ENCODE peak calls at places on chromosomes 11 and 22, in five cellular contexts. One of them, this sample, is unnamed.

GRCh38 chr11:120302001-120302805 is 22.9 kb upstream of the TLCD5 start:
- DNase-seq in esophagus squamous epithelium: no peak
- DNase-seq in IMR-90: no peak
- DNase-seq in K562: no peak
- DNase-seq in aorta: no peak
- DNase-seq in this sample: no peak

GRCh38 chr11:34631297-34631696 is 10.4 kb downstream of the EHF start:
- DNase-seq in aorta: no peak
- DNase-seq in K562: no peak
- DNase-seq in IMR-90: no peak
- DNase-seq in esophagus squamous epithelium: no peak
- DNase-seq in this sample: no peak

GRCh38 chr11:73401217-73401923 is 25.2 kb downstream of the RELT start:
- DNase-seq in K562: no peak
- DNase-seq in esophagus squamous epithelium: no peak
- DNase-seq in aorta: no peak
- DNase-seq in IMR-90: no peak
- DNase-seq in this sample: no peak

GRCh38 chr11:61828379-61828628 is 204 bp downstream of the FADS2 start:
- DNase-seq in K562: no peak
- DNase-seq in IMR-90: no peak
- DNase-seq in aorta: no peak
- DNase-seq in esophagus squamous epithelium: no peak
- DNase-seq in this sample: no peak

GRCh38 chr11:100687032-100687629 is at the start of gene ARHGAP42:
- DNase-seq in K562: peak; percentile 70
- DNase-seq in aorta: peak; percentile 71
- DNase-seq in esophagus squamous epithelium: no peak
- DNase-seq in IMR-90: peak; percentile 48
- DNase-seq in this sample: no peak

GRCh38 chr11:45573728-45574127 is 91.7 kb downstream of the CHST1 start:
- DNase-seq in IMR-90: no peak
- DNase-seq in K562: no peak
- DNase-seq in esophagus squamous epithelium: no peak
- DNase-seq in aorta: no peak
- DNase-seq in this sample: no peak

GRCh38 chr11:65311197-65311631 is 3.5 kb upstream of the CDC42EP2 start:
- DNase-seq in K562: no peak
- DNase-seq in esophagus squamous epithelium: no peak
- DNase-seq in IMR-90: no peak
- DNase-seq in aorta: no peak
- DNase-seq in this sample: no peak

GRCh38 chr11:117134431-117134830 is 9.7 kb upstream of the PAFAH1B2 start:
- DNase-seq in K562: no peak
- DNase-seq in aorta: no peak
- DNase-seq in IMR-90: no peak
- DNase-seq in esophagus squamous epithelium: no peak
- DNase-seq in this sample: no peak

GRCh38 chr11:57493507-57494503 is 21.7 kb downstream of the SLC43A1 start:
- DNase-seq in K562: peak; percentile 78
- DNase-seq in IMR-90: peak; percentile 17
- DNase-seq in aorta: no peak
- DNase-seq in esophagus squamous epithelium: no peak
- DNase-seq in this sample: peak; percentile 51

GRCh38 chr11:108871152-108871551 is 206.3 kb downstream of the DDX10 start:
- DNase-seq in aorta: no peak
- DNase-seq in K562: peak; percentile 25
- DNase-seq in esophagus squamous epithelium: no peak
- DNase-seq in IMR-90: peak; percentile 75
- DNase-seq in this sample: no peak

GRCh38 chr11:44028401-44028800 is 19.4 kb upstream of the ACCSL start:
- DNase-seq in K562: no peak
- DNase-seq in IMR-90: no peak
- DNase-seq in esophagus squamous epithelium: no peak
- DNase-seq in aorta: no peak
- DNase-seq in this sample: no peak

DNA sequence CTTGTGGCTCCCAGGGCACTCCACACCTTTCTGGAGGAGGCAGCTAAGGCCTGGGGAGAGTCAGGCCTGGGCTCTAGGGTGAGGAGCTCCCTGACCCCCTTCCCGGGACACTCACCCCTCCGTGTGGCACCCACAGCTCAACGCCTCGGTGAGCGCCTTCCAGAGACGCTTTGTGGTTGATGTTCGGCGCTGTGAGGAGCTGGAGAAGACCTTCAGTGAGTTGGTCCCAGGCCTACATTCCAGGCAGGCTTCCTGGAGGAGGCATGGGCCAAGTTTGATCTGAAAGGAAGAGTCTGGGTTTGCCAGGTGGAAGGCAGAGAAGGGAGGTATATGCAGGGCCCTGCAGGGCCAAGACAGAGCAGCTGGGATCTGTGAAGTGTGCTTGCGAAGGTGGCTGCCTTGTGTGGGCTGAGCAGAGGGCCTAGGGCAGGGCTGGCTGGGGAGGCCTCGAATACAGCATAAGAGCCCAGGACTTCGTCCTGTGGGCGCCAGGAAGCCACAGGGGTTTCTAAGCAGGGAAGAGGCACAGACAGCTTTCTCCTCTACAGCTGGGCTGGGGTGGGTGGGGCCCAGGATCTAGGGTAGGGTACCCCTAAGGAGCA is 2.9 kb downstream of the TCIRG1 start:
- DNase-seq in K562: no peak
- DNase-seq in esophagus squamous epithelium: no peak
- DNase-seq in aorta: no peak
- DNase-seq in IMR-90: no peak
- DNase-seq in this sample: no peak
- H3K36me3 ChIP-seq in K562: peaks cover 56% of the 10 kb centered on the region
- H3K36me3 ChIP-seq in esophagus squamous epithelium: peaks cover 12% of the 10 kb centered on the region
- H3K36me3 ChIP-seq in aorta: peaks cover 2% of the 10 kb centered on the region
- H3K36me3 ChIP-seq in IMR-90: peaks cover 29% of the 10 kb centered on the region
- H3K36me3 ChIP-seq in this sample: peaks cover 44% of the 10 kb centered on the region

GRCh38 chr22:47798229-47798628 is 1035.8 kb downstream of the TBC1D22A start:
- DNase-seq in esophagus squamous epithelium: no peak
- DNase-seq in IMR-90: no peak
- DNase-seq in K562: no peak
- DNase-seq in aorta: no peak
- DNase-seq in this sample: no peak

GRCh38 chr22:47797546-47797945 is 1035.1 kb downstream of the TBC1D22A start:
- DNase-seq in esophagus squamous epithelium: no peak
- DNase-seq in K562: no peak
- DNase-seq in IMR-90: no peak
- DNase-seq in aorta: no peak
- DNase-seq in this sample: no peak

GRCh38 chr22:47795477-47796127 is 1033.2 kb downstream of the TBC1D22A start:
- DNase-seq in K562: no peak
- DNase-seq in esophagus squamous epithelium: no peak
- DNase-seq in aorta: no peak
- DNase-seq in IMR-90: no peak
- DNase-seq in this sample: no peak

GRCh38 chr22:47794851-47795250 is 1032.4 kb downstream of the TBC1D22A start:
- DNase-seq in aorta: no peak
- DNase-seq in IMR-90: no peak
- DNase-seq in esophagus squamous epithelium: no peak
- DNase-seq in K562: no peak
- DNase-seq in this sample: no peak

DNA sequence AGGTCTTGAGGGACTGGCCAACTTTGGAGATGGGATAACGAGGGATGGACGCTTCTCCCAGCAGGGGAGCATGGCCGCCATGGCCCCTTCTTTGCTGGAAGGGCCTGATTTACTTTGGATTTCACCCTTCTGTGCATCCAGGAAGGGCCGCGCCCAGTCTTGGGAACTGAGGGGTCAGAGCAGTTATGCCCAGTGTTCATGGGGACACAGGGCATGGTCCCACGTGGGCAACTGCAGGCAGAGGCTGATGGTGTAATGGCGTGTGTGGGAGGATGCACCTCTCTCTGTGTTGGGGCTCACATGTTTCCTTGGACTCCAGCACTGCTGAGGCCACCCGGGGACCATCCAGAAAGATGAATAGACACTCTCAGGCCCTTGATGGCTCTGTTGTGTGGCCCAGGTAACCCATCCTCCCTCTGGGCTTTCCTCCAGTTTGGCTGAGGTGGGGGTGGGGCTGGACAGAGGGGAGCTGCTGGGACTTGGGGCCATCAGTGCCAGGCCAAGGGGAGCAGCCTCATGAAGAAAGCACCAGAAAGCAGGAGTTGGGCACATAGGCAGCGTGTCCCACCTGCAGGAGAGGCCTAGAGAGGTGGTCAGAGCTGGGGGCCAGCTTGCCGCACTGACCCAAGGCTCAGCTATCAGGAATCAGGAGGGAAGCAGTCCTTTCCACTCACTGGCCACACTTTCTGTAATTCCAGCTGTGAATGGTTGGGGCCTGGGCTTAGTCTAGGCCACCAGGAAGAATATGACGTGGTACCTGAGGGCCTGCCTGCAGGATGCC is 1033.9 kb downstream of the TBC1D22A start:
- DNase-seq in IMR-90: no peak
- DNase-seq in esophagus squamous epithelium: no peak
- DNase-seq in aorta: no peak
- DNase-seq in K562: no peak
- DNase-seq in this sample: no peak
- H3K36me3 ChIP-seq in IMR-90: no peaks in the 10 kb centered on the region
- H3K36me3 ChIP-seq in esophagus squamous epithelium: no peaks in the 10 kb centered on the region
- H3K36me3 ChIP-seq in aorta: no peaks in the 10 kb centered on the region
- H3K36me3 ChIP-seq in K562: peaks cover 4% of the 10 kb centered on the region
- H3K36me3 ChIP-seq in this sample: no peaks in the 10 kb centered on the region

DNA sequence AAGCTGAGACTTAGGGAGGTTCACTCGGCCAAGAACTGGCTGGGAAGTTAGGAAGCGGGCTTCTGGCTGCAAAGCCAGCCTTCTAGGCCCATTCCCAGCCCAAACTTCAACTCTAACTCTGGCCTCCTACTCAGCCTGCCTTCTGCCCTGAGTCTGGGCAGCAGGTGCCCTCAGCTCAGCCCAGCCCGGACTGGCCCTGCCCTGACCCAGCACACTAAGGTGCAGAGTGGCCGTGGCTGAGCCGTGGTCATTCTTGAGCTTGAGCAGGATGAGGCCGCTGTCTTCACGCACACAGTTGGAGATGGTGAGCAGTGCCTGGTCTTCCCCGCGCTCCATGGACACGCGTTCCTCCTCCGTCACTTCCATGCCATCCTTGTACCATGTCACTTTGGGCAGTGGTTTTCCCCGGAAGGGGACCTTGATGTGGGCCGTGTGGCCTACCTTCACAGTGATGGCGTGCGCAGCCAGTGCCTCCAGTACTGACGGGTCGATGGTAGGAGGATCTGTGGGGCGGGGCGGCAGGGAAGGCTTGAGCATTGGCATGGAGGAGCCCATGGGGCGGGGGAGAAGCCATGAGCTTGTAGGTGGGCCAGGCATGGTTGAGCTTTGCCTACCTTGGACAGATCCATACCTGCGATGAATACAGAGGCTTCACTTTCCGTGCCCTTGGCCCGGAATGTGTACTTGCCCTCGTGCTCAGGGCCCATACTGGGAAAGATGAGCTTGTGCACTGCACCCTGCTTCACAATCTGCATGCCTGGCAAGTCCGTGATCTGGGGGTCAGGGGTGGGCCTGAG is 12.1 kb downstream of the IGSF22 start:
- DNase-seq in aorta: no peak
- DNase-seq in IMR-90: no peak
- DNase-seq in esophagus squamous epithelium: no peak
- DNase-seq in K562: no peak
- DNase-seq in this sample: no peak
- H3K36me3 ChIP-seq in aorta: no peaks in the 10 kb centered on the region
- H3K36me3 ChIP-seq in IMR-90: no peaks in the 10 kb centered on the region
- H3K36me3 ChIP-seq in esophagus squamous epithelium: no peaks in the 10 kb centered on the region
- H3K36me3 ChIP-seq in K562: no peaks in the 10 kb centered on the region
- H3K36me3 ChIP-seq in this sample: no peaks in the 10 kb centered on the region

DNA sequence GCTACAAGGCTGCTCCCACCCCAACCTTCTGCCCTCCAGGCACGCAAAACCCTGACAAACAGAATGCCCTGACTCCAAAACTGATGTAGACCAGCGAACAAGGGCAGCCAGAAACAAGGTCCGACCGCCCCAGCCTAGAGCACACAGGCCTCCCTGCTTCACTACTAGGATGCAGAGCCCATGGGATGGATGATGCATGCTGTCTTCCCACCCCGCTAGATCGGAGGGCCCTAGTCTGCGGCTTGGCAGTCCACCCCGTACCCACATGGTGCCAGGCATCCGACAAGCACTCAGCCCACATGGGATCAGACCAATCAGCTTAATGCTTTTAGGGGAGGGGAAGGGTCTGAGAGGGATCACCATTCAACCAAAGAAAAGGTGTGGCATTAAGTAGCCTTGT is 30.6 kb downstream of the PISD start:
- DNase-seq in aorta: no peak
- DNase-seq in esophagus squamous epithelium: no peak
- DNase-seq in K562: no peak
- DNase-seq in IMR-90: no peak
- DNase-seq in this sample: no peak
- H3K36me3 ChIP-seq in aorta: no peaks in the 10 kb centered on the region
- H3K36me3 ChIP-seq in esophagus squamous epithelium: no peaks in the 10 kb centered on the region
- H3K36me3 ChIP-seq in K562: peaks cover 23% of the 10 kb centered on the region
- H3K36me3 ChIP-seq in IMR-90: peaks cover 9% of the 10 kb centered on the region
- H3K36me3 ChIP-seq in this sample: no peaks in the 10 kb centered on the region

DNA sequence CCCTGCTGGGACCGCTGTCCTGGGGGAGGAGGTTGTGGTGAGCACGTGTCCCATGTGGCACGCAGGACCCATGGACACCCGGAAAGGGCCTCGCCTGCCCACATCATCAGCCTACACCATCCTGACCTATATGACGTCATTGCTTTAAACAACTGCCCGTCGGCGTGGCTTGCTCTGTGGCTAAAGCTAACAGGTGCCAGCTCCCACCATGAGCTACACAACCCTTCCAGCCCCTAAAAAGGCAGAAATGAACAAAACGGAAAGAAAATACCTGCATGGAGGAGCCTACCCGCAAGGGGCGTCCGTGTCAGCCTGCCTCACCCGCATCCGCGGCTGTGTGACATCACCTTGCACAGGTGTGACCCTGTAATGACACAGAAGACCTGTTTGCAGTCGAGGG is 481.8 kb downstream of the BRD1 start:
- DNase-seq in IMR-90: no peak
- DNase-seq in K562: no peak
- DNase-seq in aorta: no peak
- DNase-seq in esophagus squamous epithelium: no peak
- DNase-seq in this sample: no peak
- H3K36me3 ChIP-seq in IMR-90: no peaks in the 10 kb centered on the region
- H3K36me3 ChIP-seq in K562: no peaks in the 10 kb centered on the region
- H3K36me3 ChIP-seq in aorta: no peaks in the 10 kb centered on the region
- H3K36me3 ChIP-seq in esophagus squamous epithelium: no peaks in the 10 kb centered on the region
- H3K36me3 ChIP-seq in this sample: no peaks in the 10 kb centered on the region

GRCh38 chr22:41280065-41280464 is 5.9 kb downstream of the RANGAP1 start:
- DNase-seq in esophagus squamous epithelium: no peak
- DNase-seq in aorta: no peak
- DNase-seq in IMR-90: no peak
- DNase-seq in K562: no peak
- DNase-seq in this sample: no peak

GRCh38 chr22:41271787-41272186 is 14.2 kb downstream of the RANGAP1 start:
- DNase-seq in esophagus squamous epithelium: no peak
- DNase-seq in K562: no peak
- DNase-seq in aorta: no peak
- DNase-seq in IMR-90: no peak
- DNase-seq in this sample: no peak

GRCh38 chr22:41273128-41273527 is 12.9 kb downstream of the RANGAP1 start:
- DNase-seq in esophagus squamous epithelium: no peak
- DNase-seq in K562: no peak
- DNase-seq in IMR-90: no peak
- DNase-seq in aorta: no peak
- DNase-seq in this sample: no peak

GRCh38 chr22:41280854-41281253 is 5.1 kb downstream of the RANGAP1 start:
- DNase-seq in K562: no peak
- DNase-seq in IMR-90: no peak
- DNase-seq in esophagus squamous epithelium: no peak
- DNase-seq in aorta: no peak
- DNase-seq in this sample: no peak

GRCh38 chr22:41274856-41275255 is 11.1 kb downstream of the RANGAP1 start:
- DNase-seq in esophagus squamous epithelium: no peak
- DNase-seq in K562: no peak
- DNase-seq in aorta: no peak
- DNase-seq in IMR-90: no peak
- DNase-seq in this sample: no peak
- H3K36me3 ChIP-seq in esophagus squamous epithelium: peaks cover 25% of the 10 kb centered on the region
- H3K36me3 ChIP-seq in K562: peaks cover 72% of the 10 kb centered on the region
- H3K36me3 ChIP-seq in aorta: peaks cover 2% of the 10 kb centered on the region
- H3K36me3 ChIP-seq in IMR-90: peaks cover 68% of the 10 kb centered on the region
- H3K36me3 ChIP-seq in this sample: peaks cover 59% of the 10 kb centered on the region